ENCODE peak calls at places on chromosomes 4 and X, in ten cellular contexts. One of them, this sample, is unnamed.

GRCh38 chr4:87116230-87116629 is 104.2 kb downstream of the KLHL8 start:
- DNase-seq in heart right ventricle: no peak
- DNase-seq in psoas muscle: no peak
- DNase-seq in GM12864: no peak
- DNase-seq in neural crest cell: no peak
- DNase-seq in thyroid gland: no peak
- DNase-seq in ovary: no peak
- DNase-seq in nephron progenitor cell: no peak
- DNase-seq in cardiac fibroblast: no peak
- DNase-seq in GM13977: no peak
- DNase-seq in this sample: no peak

GRCh38 chrX:155962906-155963305 is 34.6 kb upstream of the IL9R start:
- DNase-seq in GM12864: no peak
- DNase-seq in cardiac fibroblast: no peak
- DNase-seq in heart right ventricle: no peak
- DNase-seq in ovary: no peak
- DNase-seq in thyroid gland: no peak
- DNase-seq in nephron progenitor cell: no peak
- DNase-seq in psoas muscle: no peak
- DNase-seq in neural crest cell: no peak
- DNase-seq in GM13977: no peak
- DNase-seq in this sample: peak; percentile 2

GRCh38 chr4:83011779-83012630 is 1.4 kb upstream of the LIN54 start:
- DNase-seq in thyroid gland: peak; percentile 62
- DNase-seq in nephron progenitor cell: peak; percentile 55
- DNase-seq in GM12864: no peak
- DNase-seq in psoas muscle: peak; percentile 68
- DNase-seq in cardiac fibroblast: peak; percentile 28
- DNase-seq in heart right ventricle: peak; percentile 10
- DNase-seq in GM13977: peak; percentile 56
- DNase-seq in ovary: no peak
- DNase-seq in neural crest cell: peak; percentile 40
- DNase-seq in this sample: peak; percentile 49

GRCh38 chrX:19751068-19751467 is 136.3 kb downstream of the SH3KBP1 start:
- DNase-seq in psoas muscle: no peak
- DNase-seq in thyroid gland: no peak
- DNase-seq in GM12864: no peak
- DNase-seq in GM13977: no peak
- DNase-seq in heart right ventricle: no peak
- DNase-seq in neural crest cell: no peak
- DNase-seq in cardiac fibroblast: no peak
- DNase-seq in ovary: no peak
- DNase-seq in nephron progenitor cell: peak; percentile 29
- DNase-seq in this sample: no peak

GRCh38 chr4:157220026-157220881 is at the start of gene GRIA2:
- DNase-seq in thyroid gland: peak; percentile 65
- DNase-seq in neural crest cell: peak; percentile 85
- DNase-seq in GM13977: peak; percentile 45
- DNase-seq in heart right ventricle: peak; percentile 32
- DNase-seq in nephron progenitor cell: peak; percentile 94
- DNase-seq in psoas muscle: peak; percentile 58
- DNase-seq in GM12864: no peak
- DNase-seq in ovary: no peak
- DNase-seq in cardiac fibroblast: peak; percentile 37
- DNase-seq in this sample: no peak

GRCh38 chr4:156774422-156774821 is 197.2 kb downstream of the PDGFC start:
- DNase-seq in GM12864: no peak
- DNase-seq in psoas muscle: peak; percentile 45
- DNase-seq in heart right ventricle: no peak
- DNase-seq in GM13977: no peak
- DNase-seq in nephron progenitor cell: no peak
- DNase-seq in ovary: no peak
- DNase-seq in thyroid gland: no peak
- DNase-seq in cardiac fibroblast: peak; percentile 98
- DNase-seq in neural crest cell: no peak
- DNase-seq in this sample: no peak

GRCh38 chr4:17623451-17624001 is 9.1 kb downstream of the MED28 start:
- DNase-seq in GM12864: no peak
- DNase-seq in neural crest cell: no peak
- DNase-seq in heart right ventricle: no peak
- DNase-seq in GM13977: no peak
- DNase-seq in ovary: no peak
- DNase-seq in psoas muscle: peak; percentile 70
- DNase-seq in nephron progenitor cell: no peak
- DNase-seq in thyroid gland: no peak
- DNase-seq in cardiac fibroblast: no peak
- DNase-seq in this sample: no peak

GRCh38 chrX:10549280-10549679 is 71.1 kb downstream of the MID1 start:
- DNase-seq in ovary: no peak
- DNase-seq in nephron progenitor cell: no peak
- DNase-seq in cardiac fibroblast: peak; percentile 33
- DNase-seq in psoas muscle: no peak
- DNase-seq in GM13977: no peak
- DNase-seq in neural crest cell: no peak
- DNase-seq in heart right ventricle: no peak
- DNase-seq in GM12864: no peak
- DNase-seq in thyroid gland: no peak
- DNase-seq in this sample: no peak

GRCh38 chrX:139058831-139059495 is 347.4 kb upstream of the FGF13 start:
- DNase-seq in GM13977: no peak
- DNase-seq in GM12864: no peak
- DNase-seq in ovary: no peak
- DNase-seq in neural crest cell: no peak
- DNase-seq in cardiac fibroblast: no peak
- DNase-seq in psoas muscle: no peak
- DNase-seq in heart right ventricle: no peak
- DNase-seq in thyroid gland: peak; percentile 27
- DNase-seq in nephron progenitor cell: no peak
- DNase-seq in this sample: no peak

GRCh38 chr4:115028682-115029385 is 84.6 kb downstream of the NDST4 start:
- DNase-seq in thyroid gland: no peak
- DNase-seq in psoas muscle: no peak
- DNase-seq in ovary: no peak
- DNase-seq in cardiac fibroblast: no peak
- DNase-seq in neural crest cell: no peak
- DNase-seq in heart right ventricle: no peak
- DNase-seq in GM13977: no peak
- DNase-seq in GM12864: no peak
- DNase-seq in nephron progenitor cell: no peak
- DNase-seq in this sample: no peak

GRCh38 chr4:123505077-123505456 is 108.5 kb downstream of the SPRY1 start:
- DNase-seq in ovary: no peak
- DNase-seq in neural crest cell: no peak
- DNase-seq in GM12864: no peak
- DNase-seq in heart right ventricle: no peak
- DNase-seq in cardiac fibroblast: peak; percentile 54
- DNase-seq in psoas muscle: no peak
- DNase-seq in GM13977: no peak
- DNase-seq in thyroid gland: no peak
- DNase-seq in nephron progenitor cell: no peak
- DNase-seq in this sample: no peak

GRCh38 chr4:94827481-94828110 is 69.8 kb downstream of the BMPR1B start:
- DNase-seq in ovary: no peak
- DNase-seq in psoas muscle: no peak
- DNase-seq in cardiac fibroblast: peak; percentile 86
- DNase-seq in thyroid gland: no peak
- DNase-seq in nephron progenitor cell: no peak
- DNase-seq in GM13977: no peak
- DNase-seq in neural crest cell: no peak
- DNase-seq in GM12864: no peak
- DNase-seq in heart right ventricle: no peak
- DNase-seq in this sample: peak; percentile 4

GRCh38 chr4:68751138-68751537 is 64.7 kb upstream of the UGT2B10 start:
- DNase-seq in nephron progenitor cell: no peak
- DNase-seq in GM12864: no peak
- DNase-seq in neural crest cell: no peak
- DNase-seq in ovary: no peak
- DNase-seq in thyroid gland: no peak
- DNase-seq in heart right ventricle: no peak
- DNase-seq in psoas muscle: no peak
- DNase-seq in GM13977: no peak
- DNase-seq in cardiac fibroblast: no peak
- DNase-seq in this sample: no peak

GRCh38 chrX:63764946-63765345 is 20.1 kb downstream of the ARHGEF9 start:
- DNase-seq in neural crest cell: no peak
- DNase-seq in thyroid gland: no peak
- DNase-seq in psoas muscle: no peak
- DNase-seq in GM12864: no peak
- DNase-seq in nephron progenitor cell: no peak
- DNase-seq in ovary: no peak
- DNase-seq in GM13977: no peak
- DNase-seq in cardiac fibroblast: peak; percentile 41
- DNase-seq in heart right ventricle: no peak
- DNase-seq in this sample: no peak

GRCh38 chrX:28188526-28188925 is 207.3 kb upstream of the DCAF8L1 start:
- DNase-seq in neural crest cell: no peak
- DNase-seq in cardiac fibroblast: peak; percentile 13
- DNase-seq in psoas muscle: no peak
- DNase-seq in GM13977: no peak
- DNase-seq in ovary: no peak
- DNase-seq in GM12864: no peak
- DNase-seq in thyroid gland: no peak
- DNase-seq in nephron progenitor cell: no peak
- DNase-seq in heart right ventricle: no peak
- DNase-seq in this sample: no peak

GRCh38 chrX:121579016-121579760 is 531.8 kb downstream of the GLUD2 start:
- DNase-seq in psoas muscle: no peak
- DNase-seq in GM13977: peak; percentile 3
- DNase-seq in ovary: no peak
- DNase-seq in heart right ventricle: peak; percentile 13
- DNase-seq in nephron progenitor cell: peak; percentile 12
- DNase-seq in neural crest cell: peak; percentile 1
- DNase-seq in cardiac fibroblast: peak; percentile 51
- DNase-seq in GM12864: peak; percentile 2
- DNase-seq in thyroid gland: no peak
- DNase-seq in this sample: peak; percentile 49
- TF ChIP-seq CTCF in psoas muscle: peak; percentile 24
- TF ChIP-seq CTCF in GM13977: peak; percentile 52
- TF ChIP-seq CTCF in ovary: no peak
- TF ChIP-seq CTCF in heart right ventricle: peak; percentile 41
- TF ChIP-seq CTCF in nephron progenitor cell: no peak
- TF ChIP-seq CTCF in neural crest cell: peak; percentile 62
- TF ChIP-seq CTCF in cardiac fibroblast: peak; percentile 17
- TF ChIP-seq CTCF in GM12864: peak; percentile 36
- TF ChIP-seq CTCF in thyroid gland: no peak
- TF ChIP-seq CTCF in this sample: no peak

GRCh38 chrX:16282209-16282608 is 114.9 kb downstream of the MAGEB17 start:
- DNase-seq in nephron progenitor cell: no peak
- DNase-seq in GM12864: no peak
- DNase-seq in psoas muscle: no peak
- DNase-seq in cardiac fibroblast: no peak
- DNase-seq in GM13977: no peak
- DNase-seq in heart right ventricle: peak; percentile 2
- DNase-seq in thyroid gland: no peak
- DNase-seq in neural crest cell: no peak
- DNase-seq in ovary: no peak
- DNase-seq in this sample: no peak
- TF ChIP-seq CTCF in nephron progenitor cell: no peak
- TF ChIP-seq CTCF in GM12864: no peak
- TF ChIP-seq CTCF in psoas muscle: no peak
- TF ChIP-seq CTCF in cardiac fibroblast: no peak
- TF ChIP-seq CTCF in GM13977: no peak
- TF ChIP-seq CTCF in heart right ventricle: peak; percentile 14
- TF ChIP-seq CTCF in thyroid gland: no peak
- TF ChIP-seq CTCF in neural crest cell: no peak
- TF ChIP-seq CTCF in ovary: no peak
- TF ChIP-seq CTCF in this sample: no peak

GRCh38 chr4:162458051-162458450 is 294.3 kb upstream of the FSTL5 start:
- DNase-seq in cardiac fibroblast: no peak
- DNase-seq in ovary: no peak
- DNase-seq in thyroid gland: no peak
- DNase-seq in heart right ventricle: no peak
- DNase-seq in neural crest cell: no peak
- DNase-seq in GM13977: no peak
- DNase-seq in nephron progenitor cell: no peak
- DNase-seq in psoas muscle: no peak
- DNase-seq in GM12864: no peak
- DNase-seq in this sample: no peak

GRCh38 chr4:162457071-162457865 is 293.5 kb upstream of the FSTL5 start:
- DNase-seq in heart right ventricle: no peak
- DNase-seq in psoas muscle: no peak
- DNase-seq in ovary: no peak
- DNase-seq in GM12864: no peak
- DNase-seq in cardiac fibroblast: no peak
- DNase-seq in neural crest cell: no peak
- DNase-seq in thyroid gland: no peak
- DNase-seq in nephron progenitor cell: no peak
- DNase-seq in GM13977: no peak
- DNase-seq in this sample: no peak

GRCh38 chr4:162456106-162456505 is 292.3 kb upstream of the FSTL5 start:
- DNase-seq in cardiac fibroblast: no peak
- DNase-seq in psoas muscle: no peak
- DNase-seq in thyroid gland: no peak
- DNase-seq in GM13977: no peak
- DNase-seq in ovary: no peak
- DNase-seq in nephron progenitor cell: no peak
- DNase-seq in heart right ventricle: no peak
- DNase-seq in neural crest cell: no peak
- DNase-seq in GM12864: no peak
- DNase-seq in this sample: no peak

DNA sequence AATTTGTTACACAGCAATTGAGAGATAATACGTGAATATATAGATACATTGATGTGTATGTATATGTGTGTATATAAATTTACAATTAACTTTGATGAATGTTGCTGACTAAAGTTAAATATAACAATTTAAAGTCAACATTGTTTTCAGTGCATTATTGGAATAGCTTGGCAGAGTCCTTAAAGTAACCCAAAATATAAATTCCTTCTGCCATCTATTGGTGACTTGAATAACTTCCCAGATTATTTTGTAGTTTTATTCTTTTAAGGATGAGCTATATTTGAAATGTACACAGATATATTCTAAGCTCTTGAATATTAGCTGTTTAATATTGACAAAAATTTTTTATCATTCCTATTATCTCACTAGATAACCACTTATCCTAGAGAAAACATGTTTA is 298.2 kb upstream of the FSTL5 start:
- DNase-seq in neural crest cell: no peak
- DNase-seq in nephron progenitor cell: no peak
- DNase-seq in ovary: no peak
- DNase-seq in psoas muscle: no peak
- DNase-seq in thyroid gland: no peak
- DNase-seq in GM13977: no peak
- DNase-seq in heart right ventricle: no peak
- DNase-seq in GM12864: no peak
- DNase-seq in cardiac fibroblast: no peak
- DNase-seq in this sample: no peak
- TF ChIP-seq CTCF in neural crest cell: peak; percentile 56
- TF ChIP-seq CTCF in nephron progenitor cell: no peak
- TF ChIP-seq CTCF in ovary: no peak
- TF ChIP-seq CTCF in psoas muscle: no peak
- TF ChIP-seq CTCF in thyroid gland: peak; percentile 43
- TF ChIP-seq CTCF in GM13977: no peak
- TF ChIP-seq CTCF in heart right ventricle: peak; percentile 60
- TF ChIP-seq CTCF in GM12864: no peak
- TF ChIP-seq CTCF in cardiac fibroblast: no peak
- TF ChIP-seq CTCF in this sample: no peak

DNA sequence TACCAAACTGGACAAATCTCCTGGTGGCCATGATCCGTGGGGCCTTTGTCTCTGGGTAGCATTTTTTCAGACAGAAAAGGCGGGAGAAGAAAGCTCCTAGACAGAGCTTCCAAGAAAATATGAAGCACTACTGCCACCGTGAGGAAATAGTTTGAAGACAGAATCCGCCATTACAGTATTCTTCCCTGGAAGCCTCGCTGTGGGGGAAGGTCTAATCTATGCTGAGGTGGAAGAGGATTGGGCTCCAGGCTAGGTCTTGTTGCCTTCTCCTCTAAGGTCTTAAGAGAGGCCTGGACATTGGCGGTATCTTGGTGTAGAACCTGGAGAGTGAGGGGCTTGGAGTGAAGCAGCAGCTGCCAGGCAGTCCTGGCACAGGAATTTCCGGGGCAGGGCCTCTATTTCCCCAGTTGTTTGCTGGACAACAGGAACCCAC is 218.9 kb downstream of the OR13H1 start:
- DNase-seq in nephron progenitor cell: no peak
- DNase-seq in cardiac fibroblast: no peak
- DNase-seq in ovary: peak; percentile 60
- DNase-seq in thyroid gland: no peak
- DNase-seq in GM12864: no peak
- DNase-seq in neural crest cell: no peak
- DNase-seq in GM13977: no peak
- DNase-seq in heart right ventricle: no peak
- DNase-seq in psoas muscle: no peak
- DNase-seq in this sample: no peak
- TF ChIP-seq CTCF in nephron progenitor cell: no peak
- TF ChIP-seq CTCF in cardiac fibroblast: no peak
- TF ChIP-seq CTCF in ovary: peak; percentile 55
- TF ChIP-seq CTCF in thyroid gland: no peak
- TF ChIP-seq CTCF in GM12864: no peak
- TF ChIP-seq CTCF in neural crest cell: no peak
- TF ChIP-seq CTCF in GM13977: peak; percentile 57
- TF ChIP-seq CTCF in heart right ventricle: no peak
- TF ChIP-seq CTCF in psoas muscle: peak; percentile 56
- TF ChIP-seq CTCF in this sample: no peak

This sample was measured in Calu3.